ENCODE peak calls at places on chromosomes 4 and X, in six cellular contexts. M is upper lobe of left lung, H is body of pancreas, W is H1, N is endothelial cell of umbilical vein, E is uterus. J is an unnamed sample. For H3K4me1 and H3K27me3, the result is how much of the 10 kb centered on the place peaks cover.

GRCh38 chrX:120029354-120029753 is 48.1 kb downstream of the RHOXF2B start:
- DNase-seq in M (no peak), N (no peak), E (no peak), H (no peak), W (no peak), J (no peak)

GRCh38 chr4:99945718-99946345 is 586 bp downstream of the DNAJB14 start:
- DNase-seq in W (no peak), E (no peak), N (peak), M (peak), H (peak), J (no peak)

GRCh38 chrX:119734897-119735339 is 23.5 kb upstream of the SOWAHD start:
- DNase-seq in W (no peak), M (peak), H (peak), N (peak), E (no peak), J (no peak)

GRCh38 chrX:10619311-10620015 is 922 bp downstream of the MID1 start:
- DNase-seq in H (no peak), W (no peak), E (no peak), N (peak), M (no peak), J (no peak)

GRCh38 chr4:76251448-76252270 is at the start of gene FAM47E:
- DNase-seq in M (peak), N (peak), W (peak), E (peak), H (peak), J (peak)

GRCh38 chr4:17313194-17313593 is 198.7 kb downstream of the QDPR start:
- DNase-seq in E (no peak), N (peak), M (no peak), H (no peak), W (no peak), J (no peak)

GRCh38 chr4:66294626-66295025 is 624.3 kb upstream of the EPHA5 start:
- DNase-seq in N (no peak), M (no peak), W (no peak), H (no peak), E (no peak), J (no peak)

GRCh38 chr4:54513231-54513630 is 144.5 kb upstream of the KIT start:
- DNase-seq in H (peak), E (no peak), W (no peak), N (no peak), M (no peak), J (peak)

GRCh38 chr4:98260047-98260578 is 1.1 kb upstream of the RAP1GDS1 start:
- DNase-seq in E (peak), N (peak), W (no peak), H (peak), M (peak), J (peak)

GRCh38 chr4:181685461-181685860 is 557.7 kb upstream of the TENM3 start:
- DNase-seq in W (no peak), N (no peak), H (no peak), M (no peak), E (no peak), J (no peak)

GRCh38 chr4:75729836-75730235 is 5.5 kb downstream of the USO1 start:
- DNase-seq in N (peak), H (no peak), M (no peak), E (no peak), W (no peak), J (no peak)

GRCh38 chrX:112536544-112536943 is 143.2 kb downstream of the LHFPL1 start:
- DNase-seq in H (no peak), W (peak), M (no peak), N (no peak), E (no peak), J (no peak)

GRCh38 chr4:165872443-165873297 is at the start of gene TLL1:
- DNase-seq in N (peak), H (peak), E (no peak), M (no peak), W (no peak), J (no peak)

GRCh38 chr4:96407651-96408342 is 567.9 kb downstream of the PDHA2 start:
- DNase-seq in E (no peak), H (no peak), W (no peak), N (no peak), M (no peak), J (no peak)

GRCh38 chr4:2937146-2937857 is 25.9 kb downstream of the NOP14 start:
- DNase-seq in N (no peak), H (peak), W (no peak), E (peak), M (no peak), J (peak)

GRCh38 chr4:56468097-56468422 is 643 bp downstream of the SRP72 start:
- DNase-seq in N (peak), E (no peak), W (no peak), H (peak), M (no peak), J (no peak)

GRCh38 chr4:145816091-145816490 is 122.5 kb downstream of the ZNF827 start:
- DNase-seq in E (no peak), H (no peak), W (no peak), M (no peak), N (no peak), J (no peak)

GRCh38 chr4:153521467-153521866 is 55.3 kb downstream of the TMEM131L start:
- DNase-seq in H (no peak), W (no peak), E (no peak), N (no peak), M (no peak), J (no peak)
- H3K4me1 ChIP-seq in H (half or more), W (under half), E (under half), N (under half), M (under half), J (under half)

GRCh38 chrX:132651411-132652086 is 162.7 kb upstream of the MBNL3 start:
- DNase-seq in N (no peak), E (no peak), H (no peak), W (no peak), M (no peak), J (no peak)

GRCh38 chrX:132648870-132649269 is 160.0 kb upstream of the MBNL3 start:
- DNase-seq in N (no peak), H (no peak), W (no peak), E (no peak), M (no peak), J (no peak)

GRCh38 chrX:132652871-132653270 is 164.0 kb upstream of the MBNL3 start:
- DNase-seq in E (no peak), M (no peak), W (no peak), H (no peak), N (no peak), J (no peak)
- H3K27me3 ChIP-seq in E (under half), M (under half), W (under half), H (under half), N (under half), J (half or more)

GRCh38 chr4:80199947-80200346 is 2.6 kb downstream of the PRDM8 start:
- DNase-seq in N (no peak), W (no peak), H (no peak), E (no peak), M (no peak), J (no peak)

GRCh38 chr4:80201326-80202151 is 4.2 kb downstream of the PRDM8 start:
- DNase-seq in E (peak), M (peak), H (peak), N (peak), W (peak), J (no peak)

GRCh38 chr4:80204433-80204832 is 7.1 kb downstream of the PRDM8 start:
- DNase-seq in H (no peak), M (no peak), E (no peak), N (no peak), W (no peak), J (no peak)

GRCh38 chr4:80202190-80202711 is 4.9 kb downstream of the PRDM8 start:
- DNase-seq in N (peak), W (peak), H (peak), M (peak), E (peak), J (no peak)

DNA sequence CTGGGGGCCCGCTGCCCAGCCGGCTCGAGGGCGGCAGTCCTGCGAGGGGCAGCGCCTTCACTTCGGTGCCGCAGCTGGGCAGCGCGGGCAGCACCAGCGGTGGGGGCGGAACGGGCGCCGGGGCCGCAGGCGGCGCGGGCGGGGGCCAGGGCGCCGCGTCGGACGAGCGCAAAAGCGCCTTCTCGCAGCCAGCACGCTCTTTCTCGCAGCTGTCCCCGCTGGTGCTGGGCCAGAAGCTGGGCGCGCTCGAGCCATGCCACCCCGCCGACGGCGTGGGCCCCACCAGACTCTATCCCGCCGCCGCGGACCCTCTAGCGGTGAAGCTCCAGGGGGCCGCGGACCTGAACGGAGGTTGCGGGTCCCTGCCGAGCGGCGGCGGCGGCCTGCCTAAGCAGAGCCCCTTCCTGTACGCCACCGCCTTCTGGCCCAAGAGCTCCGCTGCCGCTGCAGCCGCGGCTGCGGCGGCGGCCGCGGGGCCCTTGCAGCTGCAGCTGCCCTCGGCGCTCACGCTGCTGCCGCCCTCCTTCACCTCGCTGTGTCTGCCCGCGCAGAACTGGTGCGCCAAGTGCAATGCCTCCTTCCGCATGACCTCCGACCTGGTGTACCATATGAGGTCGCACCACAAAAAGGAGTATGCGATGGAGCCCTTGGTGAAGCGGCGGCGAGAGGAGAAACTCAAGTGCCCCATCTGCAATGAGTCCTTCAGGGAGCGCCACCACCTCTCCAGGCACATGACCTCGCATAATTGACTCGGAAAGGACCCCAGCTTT is 5.7 kb downstream of the PRDM8 start:
- DNase-seq in H (peak), W (peak), M (peak), E (peak), N (peak), J (no peak)
- TF ChIP-seq POLR2A in H (no peak), W (no peak), M (no peak), E (no peak), N (no peak), J (no peak)

GRCh38 chr4:125428832-125429231 is 114.1 kb downstream of the FAT4 start:
- DNase-seq in E (no peak), H (no peak), W (no peak), M (no peak), N (no peak), J (no peak)
- H3K4me1 ChIP-seq in E (under half), H (under half), W (under half), M (under half), N (under half), J (under half)

GRCh38 chr4:89288430-89288829 is 19.2 kb downstream of the GPRIN3 start:
- DNase-seq in E (no peak), M (no peak), W (no peak), N (no peak), H (no peak), J (no peak)
- H3K27me3 ChIP-seq in E (under half), M (under half), W (under half), N (under half), H (under half), J (under half)

GRCh38 chr4:140154572-140154891 is 548 bp upstream of the MAML3 start:
- DNase-seq in H (no peak), E (no peak), M (no peak), N (no peak), W (no peak), J (no peak)

GRCh38 chr4:140152760-140153418 is 1.1 kb downstream of the MAML3 start:
- DNase-seq in N (peak), M (peak), E (peak), W (peak), H (peak), J (peak)

GRCh38 chr4:140152015-140152703 is 1.8 kb downstream of the MAML3 start:
- DNase-seq in N (no peak), W (peak), E (peak), H (peak), M (peak), J (peak)

GRCh38 chr4:140153419-140153743 is 603 bp downstream of the MAML3 start:
- DNase-seq in M (no peak), W (no peak), E (no peak), H (no peak), N (no peak), J (no peak)

GRCh38 chr4:140153744-140154571 is at the start of gene MAML3:
- DNase-seq in E (peak), H (peak), W (peak), M (peak), N (peak), J (peak)
- TF ChIP-seq POLR2A in E (peak), H (peak), W (no peak), M (peak), N (peak), J (peak)